ENCODE peak calls at places on chromosome 11, in four cellular contexts. U is PC-3, F is lower lobe of right lung, M is mucosa of descending colon. Z is an unnamed sample.

GRCh38 chr11:106691807-106692365 is 326.4 kb downstream of the GUCY1A2 start:
- DNase-seq in U (peak), F (no peak), M (no peak), Z (peak)

GRCh38 chr11:35276396-35276795 is 137.4 kb downstream of the CD44 start:
- DNase-seq in U (peak), F (no peak), M (no peak), Z (peak)

GRCh38 chr11:68215087-68215445 is 2.0 kb upstream of the KMT5B start:
- DNase-seq in U (no peak), F (peak), M (no peak), Z (no peak)

GRCh38 chr11:77886401-77886800 is 65.5 kb downstream of the AAMDC start:
- DNase-seq in U (no peak), F (no peak), M (no peak), Z (no peak)

GRCh38 chr11:134728186-134728585 is 316.1 kb upstream of the B3GAT1 start:
- DNase-seq in U (no peak), F (no peak), M (no peak), Z (no peak)

GRCh38 chr11:26950260-26950719 is 43.6 kb upstream of the FIBIN start:
- DNase-seq in U (no peak), F (peak), M (no peak), Z (peak)

GRCh38 chr11:60771879-60772525 is 13.1 kb upstream of the MS4A10 start:
- DNase-seq in U (peak), F (peak), M (peak), Z (peak)

GRCh38 chr11:117874253-117874909 is 2.1 kb downstream of the FXYD6 start:
- DNase-seq in U (no peak), F (no peak), M (no peak), Z (no peak)

GRCh38 chr11:37712246-37712645 is 1114.2 kb upstream of the RAG2 start:
- DNase-seq in U (peak), F (no peak), M (no peak), Z (peak)

GRCh38 chr11:128942807-128943430 is at the start of gene TP53AIP1:
- DNase-seq in U (no peak), F (no peak), M (no peak), Z (peak)

GRCh38 chr11:58965246-58965985 is 26.1 kb downstream of the GLYATL1 start:
- DNase-seq in U (no peak), F (no peak), M (no peak), Z (peak)

GRCh38 chr11:59822989-59823566 is 12.5 kb upstream of the MRPL16 start:
- DNase-seq in U (peak), F (no peak), M (no peak), Z (peak)

GRCh38 chr11:10694481-10695239 is 1.1 kb upstream of the IRAG1 start:
- DNase-seq in U (no peak), F (no peak), M (no peak), Z (no peak)

GRCh38 chr11:121246021-121246768 is 46.4 kb upstream of the SC5D start:
- DNase-seq in U (no peak), F (no peak), M (no peak), Z (no peak)

GRCh38 chr11:94521684-94522083 is 9.4 kb downstream of the C11orf97 start:
- DNase-seq in U (peak), F (no peak), M (no peak), Z (peak)

GRCh38 chr11:67056640-67057409 is at the start of gene RHOD:
- DNase-seq in U (peak), F (peak), M (peak), Z (peak)

GRCh38 chr11:91869751-91870150 is 354.9 kb upstream of the FAT3 start:
- DNase-seq in U (no peak), F (no peak), M (no peak), Z (no peak)

GRCh38 chr11:103618532-103618931 is 417.9 kb upstream of the DDI1 start:
- DNase-seq in U (no peak), F (no peak), M (no peak), Z (peak)

GRCh38 chr11:23318670-23319069 is 458.4 kb upstream of the CCDC179 start:
- DNase-seq in U (peak), F (no peak), M (no peak), Z (peak)

GRCh38 chr11:35515224-35515623 is 10.2 kb downstream of the PAMR1 start:
- DNase-seq in U (no peak), F (no peak), M (no peak), Z (peak)

GRCh38 chr11:27028653-27029052 is 12.0 kb upstream of the BBOX1 start:
- DNase-seq in U (no peak), F (no peak), M (no peak), Z (no peak)

GRCh38 chr11:109946322-109946846 is 146.8 kb upstream of the ZC3H12C start:
- DNase-seq in U (peak), F (peak), M (peak), Z (peak)

GRCh38 chr11:117859713-117860112 is 16.7 kb downstream of the FXYD6 start:
- DNase-seq in U (no peak), F (no peak), M (no peak), Z (no peak)

GRCh38 chr11:65439331-65440181 is 17.0 kb downstream of the NEAT1 start:
- DNase-seq in U (peak), F (no peak), M (no peak), Z (peak)

GRCh38 chr11:118522571-118523072 is 4.7 kb upstream of the TTC36 start:
- DNase-seq in U (peak), F (no peak), M (no peak), Z (peak)

GRCh38 chr11:76653674-76654309 is 16.8 kb downstream of the LRRC32 start:
- DNase-seq in U (no peak), F (no peak), M (no peak), Z (no peak)

GRCh38 chr11:84437129-84438123 is 1151.3 kb upstream of the CCDC90B start:
- DNase-seq in U (peak), F (peak), M (no peak), Z (peak)

DNA sequence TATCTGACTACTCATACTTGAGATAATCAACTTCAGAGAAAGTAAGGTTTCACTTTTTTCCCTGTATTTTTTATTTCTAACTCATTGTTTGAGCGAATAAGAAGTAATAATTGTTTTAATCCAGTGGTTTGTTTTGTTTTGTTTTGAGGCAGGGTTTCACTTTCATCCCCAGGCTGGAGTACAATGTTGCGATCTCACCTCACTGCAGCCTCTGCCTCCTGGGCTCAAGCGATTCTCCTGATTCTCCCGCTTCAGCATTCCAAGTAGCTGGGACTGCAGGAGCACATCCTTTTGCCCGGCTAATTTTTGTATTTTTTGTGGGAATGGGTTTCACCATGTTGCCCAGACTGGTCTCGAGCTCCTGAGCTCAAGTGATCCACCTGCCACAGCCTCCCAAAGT is 8.6 kb downstream of the GTF2H1 start:
- DNase-seq in U (no peak), F (no peak), M (no peak), Z (no peak)
- H3K4me3 ChIP-seq in U (no peak), F (no peak), M (no peak), Z (no peak)

DNA sequence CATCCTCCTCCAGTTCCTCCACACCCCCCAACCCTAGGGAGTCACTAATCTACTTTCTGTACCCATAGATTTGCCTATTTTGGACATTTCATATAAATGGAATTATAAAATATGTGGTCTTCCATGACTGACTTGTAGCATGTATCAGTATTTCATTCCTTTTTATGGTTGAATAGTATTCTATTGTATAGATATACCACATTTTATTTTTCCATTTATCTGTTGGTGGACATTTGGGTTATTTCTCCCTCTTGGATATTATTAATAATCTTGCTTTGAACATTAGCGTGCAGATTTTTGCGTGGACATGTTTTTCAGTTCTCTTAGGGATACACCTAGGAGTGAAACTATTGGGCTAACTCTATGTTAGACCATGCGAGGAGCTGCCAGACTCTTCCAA is 23.4 kb downstream of the NAT10 start:
- DNase-seq in U (no peak), F (no peak), M (no peak), Z (no peak)
- TF ChIP-seq CTCF in U (no peak), F (no peak), M (no peak), Z (no peak)

GRCh38 chr11:96294289-96294688 is 48.7 kb downstream of the MAML2 start:
- DNase-seq in U (no peak), F (no peak), M (no peak), Z (no peak)
- H3K4me3 ChIP-seq in U (no peak), F (no peak), M (no peak), Z (no peak)

DNA sequence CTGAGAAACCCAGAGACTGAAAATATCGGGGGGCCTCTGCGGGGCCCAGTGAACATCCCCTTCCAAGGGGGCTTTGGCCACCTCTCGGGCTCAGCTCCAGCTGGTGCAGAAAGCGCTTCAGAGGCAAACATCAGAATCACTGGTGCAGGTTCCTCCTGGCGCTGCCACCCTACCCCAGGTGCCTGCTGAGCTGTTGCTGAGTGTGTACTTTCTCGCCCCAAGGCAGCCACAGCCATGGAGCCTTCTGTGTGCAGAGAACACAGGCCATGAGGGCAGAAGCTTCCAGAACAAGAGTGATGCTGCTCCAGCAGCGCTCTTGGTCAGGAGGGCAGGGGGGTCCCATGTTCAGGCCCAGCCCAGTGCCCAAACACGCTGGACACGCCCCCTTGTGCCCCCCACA is 6.3 kb downstream of the DRD4 start:
- DNase-seq in U (no peak), F (no peak), M (no peak), Z (no peak)
- TF ChIP-seq CTCF in U (no peak), F (no peak), M (no peak), Z (no peak)

GRCh38 chr11:911890-912219 is 1.2 kb upstream of the CHID1 start:
- DNase-seq in U (no peak), F (no peak), M (no peak), Z (no peak)
- H3K4me3 ChIP-seq in U (no peak), F (peak), M (no peak), Z (peak)

Z was measured in epithelial cell of esophagus.